ENCODE peak calls at places on chromosomes 2 and 18, in six cellular contexts. One of them, this sample, is unnamed.

GRCh38 chr2:134218928-134219707 is 34.8 kb upstream of the MGAT5 start:
- DNase-seq in GM12878: no peak
- DNase-seq in K562: no peak
- DNase-seq in GM12891: no peak
- DNase-seq in H1: no peak
- DNase-seq in HepG2: no peak
- DNase-seq in this sample: no peak

GRCh38 chr18:58335223-58335622 is 291.2 kb downstream of the NEDD4L start:
- DNase-seq in K562: no peak
- DNase-seq in GM12878: no peak
- DNase-seq in HepG2: no peak
- DNase-seq in GM12891: no peak
- DNase-seq in H1: no peak
- DNase-seq in this sample: no peak

GRCh38 chr2:20815216-20815615 is 7.7 kb downstream of the LDAH start:
- DNase-seq in GM12891: no peak
- DNase-seq in HepG2: no peak
- DNase-seq in GM12878: no peak
- DNase-seq in K562: no peak
- DNase-seq in H1: no peak
- DNase-seq in this sample: no peak

GRCh38 chr2:10042301-10043161 is 819 bp upstream of the KLF11 start:
- DNase-seq in K562: peak
- DNase-seq in H1: no peak
- DNase-seq in GM12891: no peak
- DNase-seq in GM12878: no peak
- DNase-seq in HepG2: peak
- DNase-seq in this sample: no peak

GRCh38 chr2:108418416-108418815 is 30.6 kb upstream of the GCC2 start:
- DNase-seq in K562: no peak
- DNase-seq in HepG2: no peak
- DNase-seq in GM12891: no peak
- DNase-seq in GM12878: no peak
- DNase-seq in H1: no peak
- DNase-seq in this sample: no peak

GRCh38 chr2:20042531-20042930 is 8.9 kb downstream of the LAPTM4A start:
- DNase-seq in GM12891: no peak
- DNase-seq in HepG2: no peak
- DNase-seq in H1: no peak
- DNase-seq in K562: no peak
- DNase-seq in GM12878: no peak
- DNase-seq in this sample: no peak

GRCh38 chr2:232592687-232593407 is 40.6 kb upstream of the EFHD1 start:
- DNase-seq in K562: no peak
- DNase-seq in H1: no peak
- DNase-seq in GM12891: no peak
- DNase-seq in GM12878: no peak
- DNase-seq in HepG2: peak
- DNase-seq in this sample: no peak

GRCh38 chr2:173997269-173997668 is 32.1 kb upstream of the SP3 start:
- DNase-seq in H1: no peak
- DNase-seq in GM12891: peak
- DNase-seq in K562: no peak
- DNase-seq in HepG2: no peak
- DNase-seq in GM12878: peak
- DNase-seq in this sample: no peak

GRCh38 chr2:46066591-46066990 is 230.6 kb upstream of the EPAS1 start:
- DNase-seq in GM12891: no peak
- DNase-seq in HepG2: no peak
- DNase-seq in H1: no peak
- DNase-seq in GM12878: no peak
- DNase-seq in K562: no peak
- DNase-seq in this sample: no peak

GRCh38 chr2:168796583-168797285 is 5.7 kb upstream of the NOSTRIN start:
- DNase-seq in GM12891: no peak
- DNase-seq in H1: no peak
- DNase-seq in HepG2: no peak
- DNase-seq in GM12878: no peak
- DNase-seq in K562: peak
- DNase-seq in this sample: no peak

GRCh38 chr2:75632091-75632704 is 14.4 kb upstream of the MRPL19 start:
- DNase-seq in GM12878: no peak
- DNase-seq in HepG2: no peak
- DNase-seq in K562: no peak
- DNase-seq in GM12891: no peak
- DNase-seq in H1: no peak
- DNase-seq in this sample: no peak

GRCh38 chr2:151282401-151282800 is 7.1 kb downstream of the NMI start:
- DNase-seq in K562: no peak
- DNase-seq in GM12878: no peak
- DNase-seq in GM12891: no peak
- DNase-seq in H1: no peak
- DNase-seq in HepG2: no peak
- DNase-seq in this sample: no peak

GRCh38 chr18:8747440-8747937 is 42.1 kb downstream of the MTCL1 start:
- DNase-seq in HepG2: no peak
- DNase-seq in GM12891: no peak
- DNase-seq in K562: no peak
- DNase-seq in H1: no peak
- DNase-seq in GM12878: no peak
- DNase-seq in this sample: no peak

GRCh38 chr18:52337286-52337685 is 2.7 kb upstream of the DCC start:
- DNase-seq in H1: no peak
- DNase-seq in K562: no peak
- DNase-seq in HepG2: no peak
- DNase-seq in GM12891: no peak
- DNase-seq in GM12878: no peak
- DNase-seq in this sample: no peak

GRCh38 chr2:101779652-101780051 is 82.1 kb downstream of the MAP4K4 start:
- DNase-seq in HepG2: no peak
- DNase-seq in H1: no peak
- DNase-seq in GM12891: no peak
- DNase-seq in GM12878: no peak
- DNase-seq in K562: no peak
- DNase-seq in this sample: no peak

GRCh38 chr2:39571197-39571731 is 94.5 kb upstream of the TMEM178A start:
- DNase-seq in HepG2: peak
- DNase-seq in H1: no peak
- DNase-seq in K562: no peak
- DNase-seq in GM12878: no peak
- DNase-seq in GM12891: no peak
- DNase-seq in this sample: no peak

GRCh38 chr2:12400543-12400942 is 316.2 kb upstream of the TRIB2 start:
- DNase-seq in HepG2: no peak
- DNase-seq in K562: no peak
- DNase-seq in GM12878: no peak
- DNase-seq in H1: no peak
- DNase-seq in GM12891: no peak
- DNase-seq in this sample: no peak

GRCh38 chr18:34838669-34839068 is 128.6 kb downstream of the DTNA start:
- DNase-seq in HepG2: no peak
- DNase-seq in GM12891: no peak
- DNase-seq in K562: no peak
- DNase-seq in GM12878: no peak
- DNase-seq in H1: no peak
- DNase-seq in this sample: no peak

GRCh38 chr2:178512491-178512890 is 32.2 kb downstream of the PLEKHA3 start:
- DNase-seq in GM12891: no peak
- DNase-seq in HepG2: no peak
- DNase-seq in GM12878: no peak
- DNase-seq in K562: no peak
- DNase-seq in H1: no peak
- DNase-seq in this sample: no peak

GRCh38 chr2:233441161-233442027 is 87.1 kb downstream of the DGKD start:
- DNase-seq in K562: no peak
- DNase-seq in GM12878: no peak
- DNase-seq in HepG2: no peak
- DNase-seq in GM12891: no peak
- DNase-seq in H1: no peak
- DNase-seq in this sample: no peak

GRCh38 chr2:36366491-36367120 is 11.0 kb downstream of the CRIM1 start:
- DNase-seq in H1: no peak
- DNase-seq in HepG2: no peak
- DNase-seq in K562: no peak
- DNase-seq in GM12891: no peak
- DNase-seq in GM12878: no peak
- DNase-seq in this sample: no peak

GRCh38 chr2:218992196-218992595 is 1.0 kb downstream of the CRYBA2 start:
- DNase-seq in GM12891: no peak
- DNase-seq in K562: no peak
- DNase-seq in HepG2: no peak
- DNase-seq in H1: no peak
- DNase-seq in GM12878: no peak
- DNase-seq in this sample: no peak

GRCh38 chr2:24930768-24931167 is 10.7 kb upstream of the ADCY3 start:
- DNase-seq in HepG2: no peak
- DNase-seq in GM12878: peak
- DNase-seq in H1: no peak
- DNase-seq in GM12891: peak
- DNase-seq in K562: no peak
- DNase-seq in this sample: peak

GRCh38 chr2:121665504-121665903 is 16.2 kb upstream of the CLASP1 start:
- DNase-seq in H1: no peak
- DNase-seq in HepG2: no peak
- DNase-seq in GM12878: no peak
- DNase-seq in GM12891: no peak
- DNase-seq in K562: no peak
- DNase-seq in this sample: no peak

DNA sequence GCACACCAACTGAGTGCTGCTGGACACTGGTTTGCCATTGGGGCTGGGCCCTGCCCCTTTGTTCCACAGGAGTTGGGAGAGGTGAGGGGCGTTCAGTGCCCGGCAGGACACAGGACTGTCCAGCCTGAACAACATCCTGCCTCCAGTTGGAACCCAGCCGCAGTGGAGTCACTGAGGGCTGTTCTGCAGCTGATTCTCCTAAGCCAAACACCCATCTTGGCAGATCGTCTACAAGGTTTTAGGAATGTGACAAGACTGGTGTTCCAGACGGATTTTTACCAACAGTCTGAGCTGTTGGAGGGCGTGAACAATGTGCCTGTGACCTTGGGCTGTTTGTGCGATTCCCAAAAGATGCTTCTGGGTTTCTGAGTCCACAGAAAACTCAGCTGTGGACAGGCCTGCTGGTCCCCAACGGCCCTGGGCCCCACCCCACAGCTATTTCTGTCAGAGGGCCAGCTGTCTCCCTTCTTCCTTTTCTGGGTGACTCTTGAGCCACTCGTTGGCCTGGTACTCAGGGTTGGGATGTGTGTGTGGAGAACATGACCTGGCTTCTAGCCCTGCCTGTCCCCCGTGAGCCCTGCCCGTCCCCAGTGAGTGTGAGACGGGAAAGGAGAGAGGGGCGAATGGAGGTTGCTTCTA is 5.7 kb downstream of the LRRFIP1 start:
- DNase-seq in GM12878: no peak
- DNase-seq in GM12891: no peak
- DNase-seq in HepG2: no peak
- DNase-seq in H1: no peak
- DNase-seq in K562: no peak
- DNase-seq in this sample: no peak
- TF ChIP-seq POLR2AphosphoS5 in GM12878: no peak
- TF ChIP-seq POLR2AphosphoS5 in GM12891: no peak
- TF ChIP-seq POLR2AphosphoS5 in HepG2: no peak
- TF ChIP-seq POLR2AphosphoS5 in H1: no peak
- TF ChIP-seq POLR2AphosphoS5 in K562: no peak
- TF ChIP-seq POLR2AphosphoS5 in this sample: no peak

GRCh38 chr18:44695503-44695902 is 14.8 kb downstream of the SETBP1 start:
- DNase-seq in GM12878: no peak
- DNase-seq in GM12891: no peak
- DNase-seq in H1: no peak
- DNase-seq in HepG2: no peak
- DNase-seq in K562: no peak
- DNase-seq in this sample: no peak

GRCh38 chr18:44699571-44700261 is 19.0 kb downstream of the SETBP1 start:
- DNase-seq in HepG2: no peak
- DNase-seq in GM12891: no peak
- DNase-seq in H1: no peak
- DNase-seq in GM12878: no peak
- DNase-seq in K562: no peak
- DNase-seq in this sample: no peak

GRCh38 chr18:44697315-44697714 is 16.6 kb downstream of the SETBP1 start:
- DNase-seq in K562: no peak
- DNase-seq in H1: no peak
- DNase-seq in GM12878: no peak
- DNase-seq in GM12891: no peak
- DNase-seq in HepG2: no peak
- DNase-seq in this sample: no peak

GRCh38 chr18:44698518-44698917 is 17.8 kb downstream of the SETBP1 start:
- DNase-seq in HepG2: no peak
- DNase-seq in GM12891: no peak
- DNase-seq in K562: no peak
- DNase-seq in H1: no peak
- DNase-seq in GM12878: no peak
- DNase-seq in this sample: no peak

DNA sequence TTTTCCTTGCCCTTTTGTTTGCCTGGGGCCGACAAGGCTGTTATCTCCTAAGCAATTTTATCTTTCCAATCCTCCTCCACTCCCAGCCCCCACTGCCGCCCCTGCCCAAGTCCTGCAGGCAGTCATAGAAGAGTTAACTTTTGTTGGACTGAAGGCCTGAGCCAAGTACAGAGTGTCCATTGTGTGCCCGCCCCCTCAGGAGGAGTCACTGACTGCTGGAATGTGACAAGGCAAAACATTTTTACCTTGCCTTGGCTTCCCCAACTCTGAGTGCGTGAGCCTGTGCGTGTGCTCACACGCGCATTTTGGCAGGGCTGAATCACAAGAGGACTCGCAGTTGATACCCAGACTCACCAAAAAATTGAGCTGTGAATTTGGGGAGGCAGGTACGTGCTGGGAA is 16.2 kb downstream of the SETBP1 start:
- DNase-seq in GM12891: no peak
- DNase-seq in H1: no peak
- DNase-seq in HepG2: no peak
- DNase-seq in K562: peak
- DNase-seq in GM12878: no peak
- DNase-seq in this sample: no peak
- TF ChIP-seq POLR2A in GM12891: no peak
- TF ChIP-seq POLR2A in H1: no peak
- TF ChIP-seq POLR2A in HepG2: no peak
- TF ChIP-seq POLR2A in K562: no peak
- TF ChIP-seq POLR2A in GM12878: no peak
- TF ChIP-seq POLR2A in this sample: no peak

DNA sequence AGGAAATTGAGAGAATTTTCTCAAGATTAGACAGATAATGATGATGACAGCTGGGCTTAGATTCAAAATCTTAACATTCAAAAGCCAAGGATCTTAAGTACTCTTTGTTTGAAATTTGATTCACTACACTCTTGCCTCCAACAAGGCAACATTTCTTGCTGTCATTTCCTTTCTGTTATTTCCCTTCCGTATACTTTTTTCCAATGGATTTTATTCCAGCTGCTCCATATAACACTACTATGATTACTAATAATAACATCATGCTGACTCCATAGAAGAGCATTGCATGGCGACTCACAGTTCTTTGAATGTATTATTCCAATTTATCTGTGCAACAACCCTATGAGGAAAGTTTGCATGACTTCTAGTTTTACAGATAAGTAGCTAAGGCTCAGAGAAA is 33.9 kb upstream of the CCDC102B start:
- DNase-seq in HepG2: no peak
- DNase-seq in H1: no peak
- DNase-seq in K562: no peak
- DNase-seq in GM12891: no peak
- DNase-seq in GM12878: no peak
- DNase-seq in this sample: no peak
- TF ChIP-seq TAF1 in HepG2: no peak
- TF ChIP-seq TAF1 in H1: no peak
- TF ChIP-seq TAF1 in K562: no peak
- TF ChIP-seq TAF1 in GM12891: no peak
- TF ChIP-seq TAF1 in GM12878: no peak
- TF ChIP-seq TAF1 in this sample: no peak

GRCh38 chr2:38155-38554 is 8.2 kb downstream of the FAM110C start:
- DNase-seq in H1: peak
- DNase-seq in GM12878: no peak
- DNase-seq in GM12891: no peak
- DNase-seq in HepG2: no peak
- DNase-seq in K562: no peak
- DNase-seq in this sample: no peak
- TF ChIP-seq POLR2AphosphoS5 in H1: no peak
- TF ChIP-seq POLR2AphosphoS5 in GM12878: no peak
- TF ChIP-seq POLR2AphosphoS5 in GM12891: no peak
- TF ChIP-seq POLR2AphosphoS5 in HepG2: no peak
- TF ChIP-seq POLR2AphosphoS5 in K562: no peak
- TF ChIP-seq POLR2AphosphoS5 in this sample: no peak